ENCODE peak calls at places on chromosomes 5 and 9, in six cellular contexts. I, M, U, O, W and S are unnamed samples.

GRCh38 chr5:85069659-85070640 is 685.3 kb upstream of the EDIL3 start:
- DNase-seq in I (peak), M (no peak), U (no peak), O (no peak), W (no peak), S (no peak)

GRCh38 chr9:15972760-15973159 is 419.9 kb downstream of the CCDC171 start:
- DNase-seq in I (no peak), M (no peak), U (no peak), O (no peak), W (no peak), S (no peak)

GRCh38 chr9:134130503-134131375 is 5.1 kb upstream of the WDR5 start:
- DNase-seq in I (peak), M (peak), U (peak), O (no peak), W (peak), S (no peak)

GRCh38 chr9:114149765-114150340 is 5.5 kb upstream of the COL27A1 start:
- DNase-seq in I (no peak), M (no peak), U (no peak), O (no peak), W (no peak), S (no peak)

GRCh38 chr5:122093415-122093814 is 15.4 kb upstream of the LOX start:
- DNase-seq in I (no peak), M (no peak), U (no peak), O (no peak), W (no peak), S (no peak)

GRCh38 chr9:127538849-127539258 is 73.2 kb upstream of the STXBP1 start:
- DNase-seq in I (no peak), M (no peak), U (no peak), O (no peak), W (no peak), S (no peak)

GRCh38 chr5:144778546-144778945 is 607.9 kb downstream of the KCTD16 start:
- DNase-seq in I (no peak), M (no peak), U (no peak), O (no peak), W (no peak), S (no peak)

GRCh38 chr5:136028090-136028489 is 698 bp upstream of the TGFBI start:
- DNase-seq in I (peak), M (no peak), U (no peak), O (peak), W (no peak), S (no peak)

GRCh38 chr5:157870837-157871834 is 12.2 kb upstream of the CLINT1 start:
- DNase-seq in I (peak), M (no peak), U (no peak), O (no peak), W (no peak), S (peak)

GRCh38 chr5:10507575-10508024 is 56.3 kb upstream of the ANKRD33B start:
- DNase-seq in I (no peak), M (no peak), U (no peak), O (no peak), W (no peak), S (peak)

GRCh38 chr5:73031839-73032238 is 76.0 kb downstream of the FCHO2 start:
- DNase-seq in I (peak), M (peak), U (no peak), O (no peak), W (no peak), S (peak)

GRCh38 chr9:14258156-14258555 is 55.8 kb downstream of the NFIB start:
- DNase-seq in I (no peak), M (no peak), U (no peak), O (no peak), W (no peak), S (no peak)

GRCh38 chr5:39501403-39501802 is 76.6 kb upstream of the DAB2 start:
- DNase-seq in I (peak), M (no peak), U (peak), O (peak), W (no peak), S (peak)

GRCh38 chr9:134325096-134325812 is 1.0 kb upstream of the RXRA start:
- DNase-seq in I (peak), M (peak), U (no peak), O (no peak), W (peak), S (no peak)

GRCh38 chr9:112032009-112032408 is 135.4 kb downstream of the UGCG start:
- DNase-seq in I (no peak), M (no peak), U (no peak), O (no peak), W (no peak), S (no peak)

GRCh38 chr9:1050125-1050895 is at the start of gene DMRT2:
- DNase-seq in I (peak), M (peak), U (peak), O (peak), W (peak), S (peak)

GRCh38 chr9:14203366-14204056 is 110.4 kb downstream of the NFIB start:
- DNase-seq in I (no peak), M (peak), U (no peak), O (peak), W (peak), S (no peak)

GRCh38 chr9:6680797-6681146 is 35.2 kb upstream of the GLDC start:
- DNase-seq in I (no peak), M (peak), U (peak), O (peak), W (peak), S (no peak)

GRCh38 chr9:33202552-33203300 is 35.6 kb upstream of the B4GALT1 start:
- DNase-seq in I (no peak), M (peak), U (peak), O (peak), W (peak), S (no peak)

GRCh38 chr5:97194366-97194765 is 11.3 kb upstream of the RIOK2 start:
- DNase-seq in I (no peak), M (no peak), U (no peak), O (no peak), W (no peak), S (no peak)

GRCh38 chr9:37602817-37603216 is 10.4 kb upstream of the TOMM5 start:
- DNase-seq in I (peak), M (peak), U (peak), O (no peak), W (peak), S (peak)

GRCh38 chr9:26551451-26551850 is 341.2 kb downstream of the CAAP1 start:
- DNase-seq in I (no peak), M (no peak), U (no peak), O (no peak), W (no peak), S (no peak)

GRCh38 chr5:102715405-102715804 is 39.7 kb upstream of the PAM start:
- DNase-seq in I (peak), M (no peak), U (no peak), O (no peak), W (no peak), S (peak)

GRCh38 chr5:88745093-88745696 is 137.8 kb downstream of the MEF2C start:
- DNase-seq in I (no peak), M (no peak), U (no peak), O (no peak), W (no peak), S (no peak)

GRCh38 chr9:104093162-104093561 is 947 bp upstream of the SMC2 start:
- DNase-seq in I (peak), M (no peak), U (no peak), O (no peak), W (no peak), S (no peak)

GRCh38 chr5:111079846-111080245 is 8.3 kb downstream of the TSLP start:
- DNase-seq in I (no peak), M (no peak), U (no peak), O (no peak), W (no peak), S (no peak)

GRCh38 chr9:97766092-97766491 is 69.0 kb upstream of the XPA start:
- DNase-seq in I (peak), M (no peak), U (no peak), O (no peak), W (no peak), S (no peak)

GRCh38 chr5:177301503-177302165 is 1.9 kb downstream of the RAB24 start:
- DNase-seq in I (peak), M (peak), U (no peak), O (no peak), W (peak), S (no peak)

GRCh38 chr9:28158451-28158850 is 585.2 kb upstream of the C9orf72 start:
- DNase-seq in I (no peak), M (no peak), U (no peak), O (no peak), W (no peak), S (no peak)

GRCh38 chr9:111897831-111898144 is 1.2 kb downstream of the UGCG start:
- DNase-seq in I (peak), M (no peak), U (no peak), O (no peak), W (peak), S (no peak)

GRCh38 chr9:124676159-124676551 is 95.0 kb downstream of the NR6A1 start:
- DNase-seq in I (no peak), M (no peak), U (no peak), O (peak), W (no peak), S (no peak)

GRCh38 chr9:84966876-84967830 is 297.6 kb downstream of the NTRK2 start:
- DNase-seq in I (peak), M (no peak), U (no peak), O (no peak), W (no peak), S (no peak)

GRCh38 chr5:112529525-112529924 is 110.4 kb upstream of the EPB41L4A start:
- DNase-seq in I (peak), M (no peak), U (no peak), O (no peak), W (no peak), S (no peak)

GRCh38 chr9:119273325-119273904 is 95.8 kb downstream of the BRINP1 start:
- DNase-seq in I (no peak), M (no peak), U (no peak), O (no peak), W (no peak), S (peak)

GRCh38 chr5:111932628-111933027 is 175.6 kb upstream of the NREP start:
- DNase-seq in I (peak), M (no peak), U (no peak), O (no peak), W (no peak), S (no peak)

DNA sequence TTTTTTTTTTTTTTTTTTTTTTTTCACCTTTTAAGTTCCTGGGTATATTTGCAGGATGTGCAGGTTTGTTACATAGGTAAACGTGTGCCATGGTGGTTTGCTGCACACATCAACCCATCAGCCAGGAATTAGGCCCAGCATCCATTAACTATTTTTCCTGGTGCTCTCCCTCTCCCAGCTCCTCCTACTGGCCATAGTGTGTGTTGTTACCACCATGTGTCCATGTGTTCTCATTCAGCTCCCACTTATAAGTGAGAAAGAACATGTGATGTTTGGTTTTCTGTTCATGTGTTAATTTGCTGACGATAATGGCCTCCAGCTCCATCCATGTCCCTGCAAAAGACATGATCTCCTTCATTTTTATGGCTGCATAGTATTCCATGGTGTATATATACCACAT is 350.5 kb downstream of the MAN2A1 start:
- DNase-seq in I (peak), M (no peak), U (no peak), O (no peak), W (no peak), S (no peak)
- TF ChIP-seq CTCF in I (no peak), M (no peak), U (no peak), O (no peak), W (no peak), S (peak)

GRCh38 chr5:151142933-151143332 is 14.6 kb downstream of the ANXA6 start:
- DNase-seq in I (no peak), M (no peak), U (no peak), O (no peak), W (no peak), S (no peak)

GRCh38 chr5:151140686-151141459 is 16.7 kb downstream of the ANXA6 start:
- DNase-seq in I (no peak), M (no peak), U (no peak), O (no peak), W (no peak), S (no peak)

GRCh38 chr5:151139646-151140045 is 17.9 kb downstream of the ANXA6 start:
- DNase-seq in I (no peak), M (no peak), U (no peak), O (no peak), W (no peak), S (no peak)

GRCh38 chr5:151139015-151139414 is 18.6 kb downstream of the ANXA6 start:
- DNase-seq in I (no peak), M (no peak), U (no peak), O (no peak), W (no peak), S (no peak)

GRCh38 chr5:151141535-151141934 is 16.0 kb downstream of the ANXA6 start:
- DNase-seq in I (peak), M (no peak), U (no peak), O (no peak), W (peak), S (no peak)
- H3K4me3 ChIP-seq in I (no peak), M (no peak), U (no peak), O (peak), W (no peak), S (no peak)

DNA sequence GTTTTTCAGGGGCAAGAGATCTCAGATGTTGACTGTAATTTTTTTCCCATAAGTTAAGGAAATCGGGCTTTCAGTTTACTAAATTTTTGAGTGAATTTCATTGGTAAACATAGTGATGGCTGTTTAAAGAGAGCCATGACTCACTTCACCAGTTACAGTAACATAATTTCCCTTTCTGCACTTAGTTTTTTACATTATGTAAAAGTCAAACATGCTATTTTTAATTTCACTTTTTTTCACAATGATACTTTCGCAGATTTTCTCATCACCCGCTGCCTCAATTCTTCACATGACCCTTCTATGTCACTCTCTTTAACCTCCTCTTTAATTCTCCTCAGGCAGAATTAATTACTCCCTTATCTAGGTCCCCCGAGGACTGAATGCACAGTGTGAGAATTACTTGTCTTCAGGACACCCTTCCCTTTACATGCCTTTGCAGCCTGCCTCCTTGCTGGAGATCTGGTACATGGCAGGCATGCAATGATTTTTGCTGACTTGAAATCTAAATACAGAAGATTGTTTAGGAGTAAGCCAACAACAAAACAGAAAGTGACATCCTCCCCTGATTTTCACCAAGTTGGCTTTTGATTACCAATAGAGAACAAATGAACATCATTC is 217.5 kb upstream of the S1PR3 start:
- DNase-seq in I (no peak), M (no peak), U (no peak), O (no peak), W (no peak), S (no peak)
- TF ChIP-seq CTCF in I (no peak), M (no peak), U (peak), O (no peak), W (no peak), S (no peak)

DNA sequence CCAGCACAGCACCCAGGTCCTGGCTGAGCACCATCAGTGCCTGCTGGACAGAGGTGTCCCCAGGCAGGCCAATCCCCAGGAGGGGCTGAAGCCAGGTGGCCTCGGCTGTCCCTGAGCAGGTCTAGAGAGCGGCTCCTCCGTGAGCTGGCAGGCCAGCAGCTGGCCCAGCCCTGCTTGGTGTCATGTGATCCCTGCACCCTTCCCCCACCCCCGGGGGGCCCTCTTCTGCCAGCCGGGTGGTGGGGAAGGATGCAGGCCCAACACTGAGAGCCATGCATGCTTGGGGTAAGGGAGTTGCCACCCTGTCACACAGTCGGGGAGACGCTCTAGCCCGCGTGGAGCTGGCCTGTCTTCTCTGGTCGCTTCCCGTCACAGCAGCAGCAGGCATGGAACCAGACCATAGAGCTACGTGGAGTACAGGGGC is 7.1 kb downstream of the RALGDS start:
- DNase-seq in I (no peak), M (no peak), U (no peak), O (peak), W (no peak), S (no peak)
- H3K4me3 ChIP-seq in I (no peak), M (no peak), U (no peak), O (no peak), W (no peak), S (no peak)

GRCh38 chr9:126504977-126505455 is 108.7 kb upstream of the LMX1B start:
- DNase-seq in I (no peak), M (no peak), U (no peak), O (peak), W (no peak), S (no peak)

GRCh38 chr9:126502417-126503332 is 111.1 kb upstream of the LMX1B start:
- DNase-seq in I (no peak), M (no peak), U (no peak), O (no peak), W (no peak), S (no peak)

GRCh38 chr9:126503333-126504085 is 110.2 kb upstream of the LMX1B start:
- DNase-seq in I (no peak), M (no peak), U (no peak), O (no peak), W (no peak), S (no peak)

GRCh38 chr9:126505697-126506346 is 107.9 kb upstream of the LMX1B start:
- DNase-seq in I (no peak), M (no peak), U (no peak), O (peak), W (no peak), S (no peak)

GRCh38 chr9:126504086-126504976 is 109.4 kb upstream of the LMX1B start:
- DNase-seq in I (no peak), M (no peak), U (no peak), O (peak), W (no peak), S (no peak)
- TF ChIP-seq CTCF in I (no peak), M (no peak), U (no peak), O (no peak), W (no peak), S (no peak)

GRCh38 chr5:95817430-95817829 is 5.1 kb downstream of the GLRX start:
- DNase-seq in I (peak), M (no peak), U (no peak), O (no peak), W (peak), S (peak)
- H3K4me3 ChIP-seq in I (no peak), M (no peak), U (no peak), O (peak), W (no peak), S (peak)

DNA sequence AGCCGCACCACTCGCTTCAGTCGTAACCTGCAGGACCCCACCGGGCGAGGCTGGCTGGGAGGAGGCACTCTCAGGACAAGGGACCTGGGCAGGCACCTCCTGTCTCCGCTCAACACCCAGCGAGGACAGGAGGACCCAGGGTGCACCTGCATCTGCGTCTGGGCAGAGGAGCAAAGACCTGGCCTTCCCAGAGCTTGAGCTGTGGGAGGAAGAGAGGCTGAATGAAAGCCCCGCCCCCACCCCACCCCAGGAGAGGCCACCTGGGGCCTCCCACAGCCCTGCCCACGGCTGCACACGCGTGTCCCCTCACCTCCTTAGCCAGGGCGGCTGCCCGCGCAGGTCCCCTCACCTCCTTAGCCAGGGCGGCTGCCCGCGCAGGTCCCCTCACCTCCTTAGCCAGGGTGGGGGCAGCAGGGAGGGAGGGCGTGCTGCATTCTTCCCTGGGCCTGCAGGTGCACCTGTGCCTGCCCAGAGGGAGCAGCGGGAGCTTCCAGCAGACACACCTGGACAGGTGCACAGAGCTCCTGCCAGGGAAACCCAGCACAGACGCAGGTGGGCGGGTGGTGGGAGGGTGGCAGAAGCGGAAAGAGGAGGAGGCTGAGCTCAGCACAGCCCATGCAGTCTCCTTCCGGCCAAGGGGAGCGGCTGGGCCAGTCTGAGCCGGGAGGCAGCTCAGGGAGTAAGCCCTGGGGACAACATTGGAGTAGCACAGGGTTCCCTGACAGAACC is 18.5 kb upstream of the SLC12A7 start:
- DNase-seq in I (no peak), M (peak), U (no peak), O (no peak), W (peak), S (no peak)
- TF ChIP-seq CTCF in I (no peak), M (no peak), U (no peak), O (no peak), W (no peak), S (no peak)

GRCh38 chr9:75844321-75844720 is 46.2 kb upstream of the PCSK5 start:
- DNase-seq in I (no peak), M (no peak), U (no peak), O (no peak), W (no peak), S (no peak)

GRCh38 chr9:75852746-75853145 is 37.7 kb upstream of the PCSK5 start:
- DNase-seq in I (peak), M (no peak), U (no peak), O (no peak), W (no peak), S (no peak)

GRCh38 chr9:75850459-75851200 is 39.8 kb upstream of the PCSK5 start:
- DNase-seq in I (peak), M (no peak), U (no peak), O (no peak), W (no peak), S (no peak)

GRCh38 chr9:75851917-75852316 is 38.6 kb upstream of the PCSK5 start:
- DNase-seq in I (no peak), M (no peak), U (no peak), O (no peak), W (no peak), S (no peak)

DNA sequence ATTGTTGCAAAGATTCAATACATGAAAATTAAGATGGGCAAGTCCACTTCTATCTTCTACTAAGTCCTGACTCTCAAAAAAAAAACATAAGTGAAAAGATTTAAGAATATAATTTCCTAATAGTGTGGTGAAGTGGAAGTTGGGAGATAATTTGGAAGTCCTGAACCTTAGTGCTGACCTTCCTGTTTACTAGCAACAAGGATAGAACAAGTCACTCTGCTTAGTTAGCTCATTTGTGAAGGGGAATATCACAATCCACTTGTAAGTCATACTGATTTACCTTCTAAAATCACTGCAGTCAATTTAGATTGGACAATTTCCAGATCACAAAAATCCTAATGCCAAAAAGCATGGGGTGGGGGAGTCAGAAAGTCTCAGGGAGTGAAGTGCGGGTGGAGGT is 43.4 kb upstream of the PCSK5 start:
- DNase-seq in I (no peak), M (no peak), U (no peak), O (no peak), W (no peak), S (no peak)
- H3K4me3 ChIP-seq in I (no peak), M (no peak), U (no peak), O (no peak), W (no peak), S (no peak)